ENCODE peak calls at places on chromosomes 5 and 9, in four cellular contexts. I is aorta, O is PC-9, U is astrocyte. E is an unnamed sample. For H3K4me1, the result is how much of the 10 kb centered on the place peaks cover.

GRCh38 chr5:127442085-127442484 is 75.4 kb upstream of the PRRC1 start:
- DNase-seq in I (no peak), U (peak), O (no peak), E (no peak)

GRCh38 chr9:126499005-126499910 is 114.5 kb upstream of the LMX1B start:
- DNase-seq in I (peak), O (peak), U (no peak), E (peak)

GRCh38 chr5:444226-444625 is 1.2 kb downstream of the EXOC3 start:
- DNase-seq in U (no peak), I (peak), O (no peak), E (no peak)

GRCh38 chr9:76882686-76883085 is 23.2 kb downstream of the PRUNE2 start:
- DNase-seq in U (no peak), I (no peak), O (no peak), E (no peak)

GRCh38 chr5:35672995-35673394 is 55.3 kb downstream of the SPEF2 start:
- DNase-seq in U (no peak), O (no peak), I (no peak), E (peak)

GRCh38 chr9:98795295-98795955 is 930 bp downstream of the ANKS6 start:
- DNase-seq in I (no peak), U (no peak), O (peak), E (no peak)

GRCh38 chr5:124444147-124444775 is 302.2 kb downstream of the ZNF608 start:
- DNase-seq in I (no peak), O (no peak), U (no peak), E (no peak)

GRCh38 chr5:43730832-43731342 is 127.9 kb downstream of the NNT start:
- DNase-seq in U (no peak), O (no peak), I (no peak), E (no peak)

GRCh38 chr5:122500245-122501086 is 188.4 kb downstream of the SNCAIP start:
- DNase-seq in I (no peak), O (peak), U (peak), E (no peak)

GRCh38 chr5:69083412-69083811 is 10.4 kb upstream of the SLC30A5 start:
- DNase-seq in I (no peak), U (no peak), O (peak), E (no peak)

GRCh38 chr5:117999939-118000549 is 988.3 kb downstream of the DTWD2 start:
- DNase-seq in U (no peak), O (no peak), I (no peak), E (no peak)

GRCh38 chr9:92151691-92152393 is 36.6 kb upstream of the SPTLC1 start:
- DNase-seq in O (peak), I (no peak), U (peak), E (no peak)

GRCh38 chr5:13919087-13919486 is 25.4 kb downstream of the DNAH5 start:
- DNase-seq in U (no peak), O (no peak), I (no peak), E (no peak)

GRCh38 chr5:100970646-100971045 is 67.6 kb upstream of the ST8SIA4 start:
- DNase-seq in U (no peak), I (no peak), O (no peak), E (no peak)

GRCh38 chr5:100974082-100974481 is 71.0 kb upstream of the ST8SIA4 start:
- DNase-seq in U (no peak), O (no peak), I (no peak), E (no peak)
- H3K27ac ChIP-seq in U (no peak), O (no peak), I (no peak), E (no peak)

GRCh38 chr5:181188700-181189362 is 16.2 kb downstream of the TRIM7 start:
- DNase-seq in I (peak), U (no peak), O (peak), E (peak)
- H3K4me3 ChIP-seq in I (peak), U (peak), O (peak), E (peak)

DNA sequence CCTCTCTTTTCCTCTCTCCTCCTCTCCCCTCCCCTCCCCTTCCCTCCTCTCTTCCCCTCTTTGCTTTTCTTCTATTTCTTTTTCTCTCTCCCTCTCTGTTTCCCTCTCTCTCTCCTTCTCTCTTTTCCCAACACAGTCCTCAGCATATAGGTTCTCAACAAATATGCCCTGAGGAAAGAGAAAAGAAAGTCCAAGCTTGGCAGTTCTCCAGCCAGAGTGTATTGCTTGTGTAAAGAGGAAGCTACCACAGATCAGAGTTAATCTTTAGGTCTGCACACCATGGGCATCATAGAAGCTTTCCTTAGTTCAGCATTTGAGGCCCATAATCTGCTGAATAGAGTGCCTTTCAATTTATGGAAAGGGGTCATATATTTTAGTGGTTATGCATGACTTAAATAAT is 382.8 kb upstream of the WWC1 start:
- DNase-seq in U (no peak), I (no peak), O (no peak), E (no peak)
- H3K4me1 ChIP-seq in U (under half), I (under half), O (under half), E (under half)

DNA sequence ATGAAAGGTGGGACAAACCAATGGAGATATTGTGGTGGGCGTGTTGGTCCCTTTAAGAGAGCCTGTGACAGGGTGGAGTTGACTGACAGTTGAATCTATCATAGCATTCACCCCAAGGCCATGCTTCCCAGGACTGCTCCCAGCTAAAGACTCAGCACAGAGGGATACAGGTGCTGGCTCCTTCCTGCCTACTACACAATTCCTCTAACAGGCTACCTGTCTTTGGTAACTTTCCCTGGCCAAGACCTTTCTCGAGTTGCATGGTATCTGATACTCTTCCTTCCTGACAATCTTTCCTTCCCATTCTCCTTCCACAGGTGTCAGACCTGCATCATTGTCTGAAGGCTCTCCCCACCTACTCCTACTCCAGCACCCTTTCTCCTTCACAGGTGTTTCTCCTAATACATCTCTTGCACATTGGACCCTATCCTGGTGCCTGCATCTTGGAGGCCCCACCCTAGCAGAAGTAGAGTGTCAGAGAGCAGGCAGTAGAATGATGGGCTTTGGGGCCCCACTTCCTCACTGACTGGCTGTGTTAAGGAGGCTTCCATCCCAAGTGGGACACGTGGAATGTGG is 120.7 kb upstream of the ALDH1B1 start:
- DNase-seq in I (no peak), U (no peak), O (no peak), E (no peak)
- H3K27ac ChIP-seq in I (no peak), U (no peak), O (no peak), E (no peak)

GRCh38 chr5:139630855-139631254 is 17.3 kb upstream of the CXXC5 start:
- DNase-seq in U (no peak), O (no peak), I (no peak), E (no peak)
- H3K4me3 ChIP-seq in U (no peak), O (no peak), I (no peak), E (no peak)

GRCh38 chr5:172805018-172805683 is 28.9 kb upstream of the ERGIC1 start:
- DNase-seq in U (no peak), I (no peak), O (no peak), E (no peak)

GRCh38 chr5:172802013-172802584 is 31.1 kb upstream of the DUSP1 start:
- DNase-seq in I (no peak), O (no peak), U (no peak), E (no peak)

GRCh38 chr5:172801184-172801671 is 30.2 kb upstream of the DUSP1 start:
- DNase-seq in O (peak), I (no peak), U (peak), E (no peak)

GRCh38 chr5:172800088-172800551 is 29.1 kb upstream of the DUSP1 start:
- DNase-seq in I (peak), U (peak), O (no peak), E (no peak)

DNA sequence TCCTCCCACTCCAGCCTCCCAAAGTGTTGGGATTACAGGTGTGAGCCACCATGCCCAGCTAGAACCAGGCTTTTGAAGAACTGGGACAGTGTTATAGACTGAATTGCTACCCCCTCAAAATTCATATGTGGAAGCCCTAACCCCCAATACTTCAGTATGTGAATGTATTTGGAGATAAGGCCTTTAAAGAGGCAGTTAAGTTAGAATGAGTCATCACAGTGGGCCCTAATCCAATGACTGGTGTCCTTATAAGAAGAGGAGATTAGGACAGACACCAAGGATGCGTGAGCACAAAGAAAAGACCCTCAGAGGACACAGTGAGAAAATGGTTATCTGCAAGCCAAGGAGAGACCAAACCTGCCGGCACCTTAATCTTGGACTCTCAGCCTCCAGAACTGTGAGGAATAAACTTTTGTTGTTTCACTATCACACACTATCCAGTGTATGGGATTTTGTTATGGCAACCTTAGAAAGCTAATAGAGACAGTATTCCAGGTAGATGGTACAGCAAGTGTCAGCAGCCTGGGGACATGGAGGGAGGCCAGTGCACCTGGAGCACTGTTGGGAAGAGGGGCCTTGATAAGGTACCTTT is 31.4 kb upstream of the ERGIC1 start:
- DNase-seq in O (no peak), I (no peak), U (peak), E (no peak)
- H3K4me1 ChIP-seq in O (half or more), I (under half), U (half or more), E (under half)

GRCh38 chr5:132229236-132229635 is 1.6 kb upstream of the P4HA2 start:
- DNase-seq in U (no peak), O (no peak), I (no peak), E (no peak)

GRCh38 chr5:132226516-132227234 is 978 bp downstream of the P4HA2 start:
- DNase-seq in O (no peak), I (peak), U (peak), E (no peak)

GRCh38 chr5:132228241-132229035 is 785 bp upstream of the P4HA2 start:
- DNase-seq in O (no peak), I (peak), U (no peak), E (no peak)

GRCh38 chr5:132227235-132227484 is 493 bp downstream of the P4HA2 start:
- DNase-seq in I (no peak), U (no peak), O (no peak), E (no peak)

GRCh38 chr5:132227485-132228240 is at the start of gene P4HA2:
- DNase-seq in I (peak), U (peak), O (peak), E (no peak)
- H3K27ac ChIP-seq in I (peak), U (peak), O (no peak), E (no peak)

DNA sequence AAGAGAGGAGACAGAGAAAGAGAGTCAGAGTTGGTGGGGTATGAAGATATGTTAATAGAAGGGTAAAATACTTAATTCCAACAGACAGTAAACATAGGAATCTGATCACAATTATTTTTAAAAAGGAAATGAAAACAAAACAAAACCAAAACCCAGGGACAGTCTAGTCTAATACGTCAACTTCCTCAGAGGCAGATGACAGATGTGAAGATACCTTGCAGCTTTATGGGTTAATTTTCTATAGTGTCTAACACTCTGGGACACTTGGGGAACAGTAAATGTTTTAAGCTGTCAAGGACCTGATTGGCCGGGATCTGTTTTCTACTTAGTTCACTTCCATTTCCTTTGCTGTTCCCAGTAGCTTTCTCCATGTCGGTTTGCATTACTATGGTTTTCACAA is 216.6 kb downstream of the MCTP1 start:
- DNase-seq in I (no peak), U (no peak), O (no peak), E (no peak)
- H3K4me3 ChIP-seq in I (no peak), U (no peak), O (no peak), E (no peak)

DNA sequence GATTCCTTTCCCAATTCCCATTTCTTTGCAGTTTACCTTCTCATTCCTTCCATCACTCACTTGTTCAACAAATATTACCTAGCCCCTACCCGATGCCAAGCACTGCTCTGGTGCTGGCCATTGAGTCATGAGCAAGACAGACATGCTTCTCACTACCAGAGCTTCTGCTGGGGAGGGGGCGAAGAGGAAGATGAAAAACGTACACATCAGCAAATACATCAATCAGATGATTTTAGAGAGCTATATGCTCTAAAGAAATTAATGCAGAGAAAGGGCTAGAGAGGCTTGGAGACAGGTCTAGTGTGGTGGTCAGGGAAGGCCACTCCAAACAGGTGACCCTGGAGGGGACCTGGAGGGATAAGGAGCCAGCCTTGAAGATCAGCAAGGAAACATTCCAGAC is 14.4 kb upstream of the FAT2 start:
- DNase-seq in O (no peak), U (no peak), I (no peak), E (no peak)
- H3K4me1 ChIP-seq in O (under half), U (under half), I (under half), E (under half)